ENCODE peak calls at places on chromosomes 16 and 17, in eight cellular contexts. Z is activated naive CD8-positive, alpha-beta T cell treated with anti-CD3 and anti-CD28 coated beads, Interleukin-2, amount 50 U/mL, for 24 hours; K is Right ventricle myocardium inferior; U is Right ventricle myocardium superior; S is right cardiac atrium; M is CD4-positive, CD25-positive, alpha-beta regulatory T cell; O is IMR-90; B is stimulated activated naive B cell treated with anti-CD40 and anti-IgM and Interleukin-4, amounts not matched to agents 10 μg/mL and 1 μg/mL and 100 μg/mL, for 72 hours. J is an unnamed sample.

GRCh38 chr17:48240562-48241130 is 133.1 kb downstream of the SNX11 start:
- ATAC-seq in M (no peak), Z (peak), S (no peak), O (no peak), U (no peak), K (no peak), B (no peak), J (no peak)

GRCh38 chr17:80118601-80119270 is 17.4 kb downstream of the GAA start:
- ATAC-seq in M (no peak), K (no peak), B (no peak), O (no peak), S (peak), Z (no peak), U (no peak), J (no peak)

GRCh38 chr16:87834015-87834667 is 35.2 kb downstream of the SLC7A5 start:
- ATAC-seq in Z (no peak), K (no peak), U (no peak), S (no peak), O (no peak), B (no peak), M (no peak), J (no peak)

GRCh38 chr17:18035704-18036103 is 3.3 kb downstream of the ATPAF2 start:
- ATAC-seq in B (no peak), K (no peak), U (no peak), Z (no peak), O (no peak), S (no peak), M (no peak), J (no peak)

GRCh38 chr16:85471469-85472431 is 141.4 kb upstream of the GSE1 start:
- ATAC-seq in U (no peak), M (no peak), Z (no peak), B (no peak), S (peak), K (no peak), O (no peak), J (no peak)

GRCh38 chr16:85261657-85262557 is 149.6 kb upstream of the CIBAR2 start:
- ATAC-seq in Z (no peak), M (no peak), O (no peak), S (no peak), K (no peak), U (no peak), B (peak), J (no peak)

GRCh38 chr16:13956635-13957196 is 36.8 kb downstream of the ERCC4 start:
- ATAC-seq in U (no peak), K (no peak), S (no peak), B (no peak), O (no peak), M (no peak), Z (no peak), J (no peak)

GRCh38 chr16:14241631-14242030 is 170.5 kb downstream of the MRTFB start:
- ATAC-seq in B (no peak), S (peak), M (no peak), O (no peak), Z (no peak), U (peak), K (peak), J (no peak)

GRCh38 chr17:32815460-32815859 is 61.5 kb downstream of the MYO1D start:
- ATAC-seq in B (no peak), S (no peak), M (no peak), U (no peak), O (no peak), K (no peak), Z (no peak), J (no peak)

GRCh38 chr17:27506348-27507218 is 50.3 kb downstream of the KSR1 start:
- ATAC-seq in S (no peak), O (no peak), M (no peak), K (no peak), B (peak), U (no peak), Z (peak), J (no peak)

J was measured in gastroesophageal sphincter.